ENCODE peak calls at places on chromosomes 7 and 10, in five cellular contexts. T, P, R, J and W are unnamed samples.

GRCh38 chr7:137943132-137943551 is 58.7 kb downstream of the CREB3L2 start:
- DNase-seq in T (no peak), P (no peak), R (no peak), J (peak; percentile 98), W (no peak)

GRCh38 chr10:93758911-93759410 is 1.2 kb downstream of the LGI1 start:
- DNase-seq in T (no peak), P (no peak), R (no peak), J (no peak), W (no peak)

GRCh38 chr10:20473361-20473760 is 423.8 kb downstream of the NEBL start:
- DNase-seq in T (no peak), P (no peak), R (no peak), J (peak; percentile 7), W (no peak)

GRCh38 chr10:98028168-98028770 is 2.2 kb downstream of the CRTAC1 start:
- DNase-seq in T (peak; percentile 92), P (peak; percentile 31), R (peak; percentile 15), J (peak; percentile 26), W (peak; percentile 37)

GRCh38 chr10:97090035-97090434 is 95.7 kb downstream of the SLIT1 start:
- DNase-seq in T (no peak), P (no peak), R (no peak), J (no peak), W (no peak)

GRCh38 chr10:45368181-45368580 is 5.8 kb upstream of the ALOX5 start:
- DNase-seq in T (no peak), P (no peak), R (no peak), J (no peak), W (no peak)

GRCh38 chr7:47905071-47905920 is 43.0 kb downstream of the PKD1L1 start:
- DNase-seq in T (no peak), P (no peak), R (no peak), J (no peak), W (no peak)

GRCh38 chr10:13690281-13690825 is 103.6 kb downstream of the PRPF18 start:
- DNase-seq in T (no peak), P (no peak), R (no peak), J (no peak), W (no peak)

GRCh38 chr7:49776994-49777393 is 3.6 kb downstream of the VWC2 start:
- DNase-seq in T (no peak), P (no peak), R (no peak), J (no peak), W (no peak)